ENCODE peak calls at places on chromosomes 5 and 9, in six cellular contexts. K, Z, I, P, Y and Q are unnamed samples.
A peak's percentile ranks its signal among the peaks of the same experiment; 100 is the strongest.

GRCh38 chr9:84668204-84669007 is 1.1 kb upstream of the NTRK2 start:
- DNase-seq in I (peak; percentile 89), Y (peak; percentile 84), P (no peak), Z (no peak), K (no peak), Q (peak; percentile 88)

GRCh38 chr9:129384138-129384886 is 206.3 kb upstream of the IER5L start:
- DNase-seq in K (no peak), Z (no peak), I (no peak), P (no peak), Y (no peak), Q (no peak)

GRCh38 chr5:139861021-139861888 is 65.6 kb downstream of the PSD2 start:
- DNase-seq in I (no peak), Z (no peak), P (no peak), K (no peak), Y (no peak), Q (no peak)

GRCh38 chr5:33641722-33642505 is 201.1 kb downstream of the TARS1 start:
- DNase-seq in I (no peak), K (no peak), Y (peak; percentile 15), P (no peak), Z (peak; percentile 37), Q (peak; percentile 12)

GRCh38 chr5:11046160-11046559 is 285.1 kb upstream of the DAP start:
- DNase-seq in I (peak; percentile 50), P (no peak), Y (peak; percentile 18), K (no peak), Z (no peak), Q (peak; percentile 43)

GRCh38 chr9:28808042-28808441 is 1234.8 kb upstream of the C9orf72 start:
- DNase-seq in K (no peak), P (no peak), Z (no peak), I (no peak), Y (no peak), Q (no peak)

GRCh38 chr9:114525505-114525904 is 20.2 kb upstream of the WHRN start:
- DNase-seq in I (no peak), K (no peak), Z (no peak), P (no peak), Y (no peak), Q (no peak)

GRCh38 chr9:113580041-113580953 is 116.8 kb downstream of the RGS3 start:
- DNase-seq in I (no peak), Z (peak; percentile 66), K (no peak), P (no peak), Y (no peak), Q (no peak)

GRCh38 chr9:108083796-108084352 is 594.3 kb upstream of the KLF4 start:
- DNase-seq in Y (no peak), I (no peak), K (no peak), Z (no peak), P (no peak), Q (no peak)

GRCh38 chr5:149747141-149747832 is 17.2 kb downstream of the PPARGC1B start:
- DNase-seq in K (no peak), Z (no peak), P (no peak), Y (no peak), I (no peak), Q (peak; percentile 36)
- TF ChIP-seq CREB1 in K (no peak), Z (no peak), P (no peak), Y (no peak), I (no peak), Q (no peak)

GRCh38 chr9:87276851-87277251 is 220.8 kb upstream of the DAPK1 start:
- DNase-seq in Z (no peak), K (no peak), P (no peak), Y (no peak), I (no peak), Q (no peak)
- TF ChIP-seq CREB1 in Z (no peak), K (no peak), P (no peak), Y (no peak), I (no peak), Q (no peak)

GRCh38 chr5:76622973-76623596 is at the start of gene F2RL2:
- DNase-seq in P (no peak), Z (no peak), I (no peak), Y (no peak), K (peak; percentile 15), Q (peak; percentile 43)
- TF ChIP-seq CREB1 in P (no peak), Z (no peak), I (no peak), Y (no peak), K (no peak), Q (no peak)

GRCh38 chr5:32095261-32095671 is 78.9 kb downstream of the GOLPH3 start:
- DNase-seq in I (no peak), K (no peak), Y (no peak), Z (no peak), P (no peak), Q (no peak)

GRCh38 chr5:32090755-32091128 is 83.4 kb downstream of the GOLPH3 start:
- DNase-seq in Y (no peak), I (no peak), K (no peak), P (no peak), Z (no peak), Q (peak; percentile 20)

GRCh38 chr5:32094691-32095090 is 79.4 kb downstream of the GOLPH3 start:
- DNase-seq in I (no peak), P (no peak), Y (no peak), Z (no peak), K (no peak), Q (no peak)

GRCh38 chr5:32090026-32090754 is 83.9 kb downstream of the GOLPH3 start:
- DNase-seq in K (no peak), Y (no peak), I (no peak), P (no peak), Z (no peak), Q (no peak)

DNA sequence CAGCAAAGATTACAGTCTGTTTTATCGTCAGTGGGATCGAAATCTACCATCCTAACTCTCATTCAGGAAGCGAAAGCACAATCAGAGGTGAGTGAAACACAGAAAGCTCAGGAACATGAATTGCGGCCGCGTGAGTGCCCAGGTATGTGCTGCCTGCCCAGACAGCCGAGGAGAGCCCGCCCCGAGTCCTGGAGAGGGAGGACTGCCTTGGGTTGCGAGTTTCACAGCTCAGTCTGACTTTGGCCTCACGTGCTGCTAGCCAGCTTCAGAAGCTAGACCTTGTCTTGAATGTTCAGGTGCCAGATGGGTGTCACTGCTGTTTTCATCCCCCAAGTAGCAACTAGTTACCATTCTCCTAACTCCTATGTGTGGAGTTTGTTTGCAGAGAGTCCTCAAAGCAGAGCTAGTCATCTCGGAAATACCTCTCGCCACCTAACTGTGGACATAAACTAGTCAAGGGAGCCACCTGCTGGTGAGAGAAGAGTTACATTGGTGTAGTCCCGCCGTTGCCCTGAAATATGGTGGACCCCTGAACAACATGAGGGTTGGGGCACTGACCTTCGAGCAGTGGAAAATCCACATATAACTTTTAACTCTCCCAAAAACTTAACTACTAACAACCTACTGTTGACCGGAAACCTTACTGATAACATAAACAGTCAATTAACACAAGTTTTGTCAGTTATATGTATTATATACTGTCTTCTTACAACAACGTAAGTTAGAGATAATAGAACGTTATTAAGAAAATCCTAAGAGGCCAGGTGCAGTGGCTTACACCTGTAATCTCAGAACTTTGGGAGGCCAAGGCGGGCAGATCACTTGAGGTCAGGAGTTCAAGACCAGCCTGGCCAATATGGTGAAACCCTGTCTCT is 80.9 kb downstream of the GOLPH3 start:
- DNase-seq in Y (peak; percentile 77), Z (peak; percentile 17), K (peak; percentile 82), I (peak; percentile 84), P (peak; percentile 75), Q (peak; percentile 96)
- TF ChIP-seq CREB1 in Y (no peak), Z (no peak), K (no peak), I (no peak), P (no peak), Q (no peak)